ENCODE peak calls at places on chromosomes 3 and 15, in eight cellular contexts. Y is mesenteric fat pad, N is NCI-H187, K is RWPE1, Q is NB4, L is iPS-NIHi11, C is right cardiac atrium, D is aorta. X is an unnamed sample.

GRCh38 chr3:97827741-97828471 is 6.1 kb downstream of the CRYBG3 start:
- DNase-seq in Y (no peak), N (no peak), K (no peak), Q (no peak), L (no peak), C (no peak), D (no peak), X (no peak)

GRCh38 chr15:60797444-60798040 is 318.6 kb upstream of the ICE2 start:
- DNase-seq in Y (no peak), N (no peak), K (no peak), Q (no peak), L (no peak), C (no peak), D (no peak), X (peak; percentile 41)

GRCh38 chr3:129040579-129041300 is 19.8 kb upstream of the GP9 start:
- DNase-seq in Y (no peak), N (no peak), K (no peak), Q (no peak), L (no peak), C (no peak), D (peak; percentile 71), X (peak; percentile 28)

GRCh38 chr15:47820780-47821319 is 103.5 kb downstream of the SEMA6D start:
- DNase-seq in Y (no peak), N (no peak), K (peak; percentile 72), Q (no peak), L (no peak), C (no peak), D (no peak), X (no peak)

GRCh38 chr3:17063591-17063990 is 178.8 kb downstream of the PLCL2 start:
- DNase-seq in Y (no peak), N (no peak), K (no peak), Q (no peak), L (no peak), C (no peak), D (no peak), X (no peak)

GRCh38 chr3:26623409-26624208 is 1.0 kb downstream of the LRRC3B start:
- DNase-seq in Y (no peak), N (no peak), K (no peak), Q (no peak), L (peak; percentile 31), C (no peak), D (no peak), X (no peak)

GRCh38 chr3:113746955-113747718 is at the start of gene ATP6V1A:
- DNase-seq in Y (no peak), N (peak; percentile 75), K (peak; percentile 87), Q (peak; percentile 44), L (peak; percentile 89), C (peak; percentile 84), D (peak; percentile 86), X (peak; percentile 77)

GRCh38 chr3:17469954-17470353 is 272.5 kb downstream of the TBC1D5 start:
- DNase-seq in Y (no peak), N (no peak), K (no peak), Q (no peak), L (no peak), C (no peak), D (no peak), X (no peak)

GRCh38 chr15:31206386-31207174 is 105.1 kb upstream of the TRPM1 start:
- DNase-seq in Y (no peak), N (no peak), K (no peak), Q (no peak), L (peak; percentile 46), C (peak; percentile 23), D (no peak), X (no peak)

GRCh38 chr15:39021341-39021740 is 456.7 kb upstream of the RASGRP1 start:
- DNase-seq in Y (no peak), N (no peak), K (no peak), Q (no peak), L (no peak), C (no peak), D (no peak), X (no peak)

GRCh38 chr3:190831225-190831624 is 31.3 kb downstream of the GMNC start:
- DNase-seq in Y (no peak), N (no peak), K (no peak), Q (no peak), L (no peak), C (no peak), D (no peak), X (no peak)

GRCh38 chr3:194474675-194475074 is 12.1 kb downstream of the ATP13A3 start:
- DNase-seq in Y (no peak), N (no peak), K (no peak), Q (no peak), L (no peak), C (no peak), D (no peak), X (no peak)

GRCh38 chr15:34049096-34049495 is 10.1 kb upstream of the AVEN start:
- DNase-seq in Y (no peak), N (no peak), K (no peak), Q (peak; percentile 24), L (no peak), C (no peak), D (no peak), X (no peak)

GRCh38 chr15:78208341-78208844 is 26.0 kb downstream of the ACSBG1 start:
- DNase-seq in Y (peak; percentile 85), N (no peak), K (no peak), Q (no peak), L (no peak), C (no peak), D (no peak), X (no peak)

GRCh38 chr15:94312946-94313345 is 81.6 kb downstream of the MCTP2 start:
- DNase-seq in Y (no peak), N (no peak), K (no peak), Q (no peak), L (no peak), C (no peak), D (no peak), X (no peak)

GRCh38 chr3:134427400-134428111 is 53.3 kb upstream of the AMOTL2 start:
- DNase-seq in Y (no peak), N (no peak), K (peak; percentile 91), Q (peak; percentile 41), L (no peak), C (peak; percentile 54), D (peak; percentile 81), X (no peak)

GRCh38 chr3:177370396-177370795 is 173.1 kb upstream of the TBL1XR1 start:
- DNase-seq in Y (no peak), N (no peak), K (no peak), Q (no peak), L (no peak), C (no peak), D (no peak), X (no peak)

GRCh38 chr3:149765762-149766334 is 13.6 kb upstream of the COMMD2 start:
- DNase-seq in Y (no peak), N (no peak), K (peak; percentile 9), Q (peak; percentile 39), L (peak; percentile 17), C (no peak), D (no peak), X (no peak)

GRCh38 chr3:172285844-172286243 is 162.4 kb downstream of the GHSR start:
- DNase-seq in Y (no peak), N (no peak), K (no peak), Q (no peak), L (no peak), C (no peak), D (no peak), X (no peak)

GRCh38 chr15:93458567-93458966 is 369.6 kb upstream of the RGMA start:
- DNase-seq in Y (no peak), N (no peak), K (no peak), Q (no peak), L (no peak), C (no peak), D (no peak), X (no peak)

GRCh38 chr3:144590854-144591253 is 619.2 kb downstream of the DIPK2A start:
- DNase-seq in Y (no peak), N (no peak), K (peak; percentile 1), Q (peak; percentile 9), L (no peak), C (no peak), D (no peak), X (no peak)

GRCh38 chr15:52734329-52734728 is 55.1 kb upstream of the ATOSA start:
- DNase-seq in Y (no peak), N (no peak), K (no peak), Q (no peak), L (no peak), C (no peak), D (no peak), X (no peak)

GRCh38 chr3:173003471-173003870 is 137.6 kb downstream of the SPATA16 start:
- DNase-seq in Y (no peak), N (no peak), K (no peak), Q (no peak), L (no peak), C (no peak), D (no peak), X (no peak)

GRCh38 chr3:59798372-59799086 is 748.7 kb upstream of the CFAP20DC start:
- DNase-seq in Y (no peak), N (no peak), K (peak; percentile 4), Q (no peak), L (no peak), C (no peak), D (no peak), X (no peak)

GRCh38 chr3:46659285-46659684 is 34.2 kb downstream of the ALS2CL start:
- DNase-seq in Y (no peak), N (no peak), K (no peak), Q (no peak), L (peak; percentile 21), C (no peak), D (no peak), X (no peak)

GRCh38 chr3:122245513-122246174 is 62.2 kb downstream of the CASR start:
- DNase-seq in Y (no peak), N (no peak), K (peak; percentile 12), Q (peak; percentile 48), L (no peak), C (no peak), D (no peak), X (no peak)

GRCh38 chr3:64408770-64409169 is 183.5 kb upstream of the PRICKLE2 start:
- DNase-seq in Y (no peak), N (no peak), K (peak; percentile 12), Q (no peak), L (no peak), C (no peak), D (no peak), X (no peak)

GRCh38 chr3:185842241-185842640 is 17.4 kb upstream of the IGF2BP2 start:
- DNase-seq in Y (no peak), N (no peak), K (no peak), Q (no peak), L (no peak), C (no peak), D (no peak), X (no peak)

GRCh38 chr3:156744631-156745030 is 70.2 kb downstream of the TIPARP start:
- DNase-seq in Y (no peak), N (no peak), K (no peak), Q (no peak), L (no peak), C (no peak), D (no peak), X (no peak)

GRCh38 chr3:45551214-45552010 is 43.1 kb upstream of the LIMD1 start:
- DNase-seq in Y (no peak), N (no peak), K (peak; percentile 84), Q (peak; percentile 14), L (no peak), C (peak; percentile 86), D (peak; percentile 91), X (peak; percentile 84)

GRCh38 chr15:63402498-63403253 is 21.0 kb upstream of the CA12 start:
- DNase-seq in Y (no peak), N (no peak), K (peak; percentile 53), Q (peak; percentile 53), L (peak; percentile 45), C (no peak), D (no peak), X (no peak)

GRCh38 chr3:169234595-169234994 is 428.9 kb downstream of the MECOM start:
- DNase-seq in Y (no peak), N (no peak), K (no peak), Q (no peak), L (no peak), C (no peak), D (no peak), X (no peak)

GRCh38 chr15:67178569-67179210 is 75.8 kb downstream of the AAGAB start:
- DNase-seq in Y (peak; percentile 64), N (no peak), K (no peak), Q (no peak), L (no peak), C (peak; percentile 69), D (peak; percentile 87), X (no peak)

GRCh38 chr3:72630614-72631344 is 217.5 kb downstream of the SHQ1 start:
- DNase-seq in Y (no peak), N (peak; percentile 68), K (no peak), Q (peak; percentile 46), L (no peak), C (no peak), D (no peak), X (no peak)

X was measured in Right ventricle myocardium superior.